ENCODE peak calls at places on chromosomes 5 and 9, in nine cellular contexts. P, B, O, X, V, K, W, F and G are unnamed samples.

GRCh38 chr5:132829742-132830435 is 558 bp downstream of the SHROOM1 start:
- DNase-seq in P (peak; percentile 63), B (peak; percentile 94), O (no peak), X (peak; percentile 82), V (peak; percentile 81), K (peak; percentile 78), W (peak; percentile 89), F (peak; percentile 87), G (peak; percentile 92)

GRCh38 chr5:40385544-40385943 is 294.2 kb upstream of the PTGER4 start:
- DNase-seq in P (no peak), B (no peak), O (no peak), X (no peak), V (no peak), K (peak; percentile 84), W (peak; percentile 49), F (no peak), G (no peak)

GRCh38 chr9:69181908-69182353 is 7.9 kb downstream of the TJP2 start:
- DNase-seq in P (no peak), B (no peak), O (no peak), X (no peak), V (no peak), K (no peak), W (no peak), F (no peak), G (no peak)

GRCh38 chr5:90294604-90295003 is 115.0 kb downstream of the CETN3 start:
- DNase-seq in P (no peak), B (no peak), O (no peak), X (no peak), V (no peak), K (peak; percentile 40), W (no peak), F (no peak), G (no peak)

GRCh38 chr9:129576546-129577543 is 44.1 kb downstream of the C9orf50 start:
- DNase-seq in P (no peak), B (no peak), O (no peak), X (no peak), V (no peak), K (peak; percentile 44), W (no peak), F (no peak), G (no peak)

GRCh38 chr5:33480876-33481275 is 40.1 kb downstream of the TARS1 start:
- DNase-seq in P (no peak), B (no peak), O (no peak), X (no peak), V (no peak), K (no peak), W (no peak), F (no peak), G (no peak)

GRCh38 chr5:91176288-91177016 is 206.7 kb downstream of the ARRDC3 start:
- DNase-seq in P (no peak), B (no peak), O (no peak), X (no peak), V (no peak), K (no peak), W (no peak), F (no peak), G (no peak)

GRCh38 chr9:26462213-26462612 is 430.4 kb downstream of the CAAP1 start:
- DNase-seq in P (no peak), B (no peak), O (no peak), X (no peak), V (no peak), K (peak; percentile 60), W (peak; percentile 13), F (no peak), G (no peak)

GRCh38 chr9:82934949-82935348 is 128.0 kb downstream of the RASEF start:
- DNase-seq in P (no peak), B (no peak), O (no peak), X (no peak), V (no peak), K (peak; percentile 93), W (peak; percentile 86), F (no peak), G (no peak)

GRCh38 chr5:57600321-57600720 is 117.7 kb upstream of the ACTBL2 start:
- DNase-seq in P (no peak), B (no peak), O (no peak), X (no peak), V (no peak), K (no peak), W (peak; percentile 11), F (no peak), G (no peak)

GRCh38 chr5:154595662-154596061 is 117.6 kb upstream of the HAND1 start:
- DNase-seq in P (no peak), B (no peak), O (no peak), X (no peak), V (no peak), K (no peak), W (no peak), F (no peak), G (no peak)

GRCh38 chr5:91469517-91470165 is 86.5 kb upstream of the ARRDC3 start:
- DNase-seq in P (peak; percentile 24), B (no peak), O (no peak), X (no peak), V (no peak), K (no peak), W (peak; percentile 10), F (no peak), G (no peak)